ENCODE peak calls at places on chromosome 15, in six cellular contexts. X is KBM-7; D is stimulated activated CD8-positive, alpha-beta memory T cell treated with anti-CD3 and anti-CD28 coated beads, Interleukin-4, amount 100 ng/mL, for 4 hours; Z is CD4-positive, CD25-positive, alpha-beta regulatory T cell; A is non-pigmented ciliary epithelial cell; P is activated naive CD4-positive, alpha-beta T cell treated with anti-CD3 and anti-CD28 coated beads, Interleukin-2, amount 50 U/mL, for 16 hours. G is an unnamed sample.

GRCh38 chr15:27410986-27411385 is 440.0 kb downstream of the GABRG3 start:
- DNase-seq in X (no peak), D (no peak), Z (no peak), A (no peak), P (no peak), G (peak; percentile 67)

GRCh38 chr15:59353994-59354951 is 18.4 kb downstream of the MYO1E start:
- DNase-seq in X (no peak), D (no peak), Z (no peak), A (no peak), P (no peak), G (no peak)

GRCh38 chr15:63880744-63881143 is 47.0 kb upstream of the HERC1 start:
- DNase-seq in X (no peak), D (no peak), Z (no peak), A (no peak), P (no peak), G (peak; percentile 24)

GRCh38 chr15:58070801-58071418 is 5.4 kb upstream of the ALDH1A2 start:
- DNase-seq in X (peak; percentile 68), D (no peak), Z (no peak), A (no peak), P (peak; percentile 31), G (peak; percentile 22)

GRCh38 chr15:76529911-76530310 is 193.3 kb downstream of the ISL2 start:
- DNase-seq in X (no peak), D (no peak), Z (no peak), A (peak; percentile 15), P (no peak), G (no peak)

GRCh38 chr15:99507732-99508571 is 57.8 kb upstream of the MEF2A start:
- DNase-seq in X (peak; percentile 75), D (no peak), Z (no peak), A (no peak), P (no peak), G (no peak)

GRCh38 chr15:61621146-61621545 is 392.0 kb upstream of the RORA start:
- DNase-seq in X (peak; percentile 36), D (no peak), Z (no peak), A (no peak), P (no peak), G (no peak)

GRCh38 chr15:89322822-89323221 is 11.8 kb downstream of the POLG start:
- DNase-seq in X (no peak), D (no peak), Z (no peak), A (no peak), P (no peak), G (no peak)

GRCh38 chr15:85417276-85417675 is 36.9 kb downstream of the AKAP13 start:
- DNase-seq in X (no peak), D (no peak), Z (no peak), A (no peak), P (no peak), G (no peak)

GRCh38 chr15:42404461-42405235 is 45.3 kb downstream of the CAPN3 start:
- DNase-seq in X (no peak), D (no peak), Z (no peak), A (no peak), P (no peak), G (no peak)

GRCh38 chr15:90481023-90481422 is 48.7 kb upstream of the CRTC3 start:
- DNase-seq in X (peak; percentile 91), D (no peak), Z (no peak), A (no peak), P (no peak), G (no peak)

GRCh38 chr15:58988011-58988785 is 735 bp downstream of the RNF111 start:
- DNase-seq in X (peak; percentile 87), D (peak; percentile 35), Z (peak; percentile 43), A (no peak), P (peak; percentile 56), G (peak; percentile 40)

GRCh38 chr15:70504305-70504951 is 258.9 kb downstream of the UACA start:
- DNase-seq in X (peak; percentile 90), D (no peak), Z (no peak), A (no peak), P (no peak), G (peak; percentile 82)

GRCh38 chr15:76963596-76963995 is 31.3 kb upstream of the PSTPIP1 start:
- DNase-seq in X (no peak), D (no peak), Z (no peak), A (no peak), P (no peak), G (no peak)

GRCh38 chr15:42152196-42152920 is 4.1 kb downstream of the PLA2G4F start:
- DNase-seq in X (peak; percentile 35), D (no peak), Z (no peak), A (no peak), P (no peak), G (no peak)

GRCh38 chr15:31292391-31293020 is 34.1 kb upstream of the KLF13 start:
- DNase-seq in X (no peak), D (no peak), Z (no peak), A (no peak), P (no peak), G (no peak)

GRCh38 chr15:30962079-30962478 is 29.3 kb downstream of the MTMR10 start:
- DNase-seq in X (peak; percentile 32), D (no peak), Z (no peak), A (no peak), P (no peak), G (no peak)

GRCh38 chr15:41827880-41828746 is at the start of gene JMJD7:
- DNase-seq in X (peak; percentile 69), D (peak; percentile 92), Z (peak; percentile 91), A (peak; percentile 34), P (peak; percentile 96), G (peak; percentile 62)

GRCh38 chr15:90191795-90192494 is 9.2 kb upstream of the SEMA4B start:
- DNase-seq in X (peak; percentile 19), D (no peak), Z (peak; percentile 32), A (no peak), P (peak; percentile 36), G (peak; percentile 63)

GRCh38 chr15:68553994-68554715 is 24.6 kb upstream of the CORO2B start:
- DNase-seq in X (peak; percentile 87), D (no peak), Z (peak; percentile 31), A (no peak), P (peak; percentile 60), G (peak; percentile 28)

GRCh38 chr15:65518633-65519285 is 1.3 kb upstream of the DPP8 start:
- DNase-seq in X (no peak), D (no peak), Z (no peak), A (no peak), P (no peak), G (no peak)

GRCh38 chr15:41417418-41417811 is 520 bp downstream of the RTF1 start:
- DNase-seq in X (no peak), D (no peak), Z (no peak), A (no peak), P (no peak), G (no peak)

GRCh38 chr15:51046799-51047449 is 47.8 kb downstream of the TNFAIP8L3 start:
- DNase-seq in X (no peak), D (no peak), Z (no peak), A (no peak), P (no peak), G (no peak)

GRCh38 chr15:42409011-42409410 is 49.7 kb downstream of the CAPN3 start:
- DNase-seq in X (no peak), D (no peak), Z (no peak), A (no peak), P (no peak), G (no peak)

GRCh38 chr15:52801748-52802085 is 11.6 kb upstream of the ONECUT1 start:
- DNase-seq in X (no peak), D (no peak), Z (no peak), A (no peak), P (no peak), G (no peak)

GRCh38 chr15:65287515-65287845 is 797 bp upstream of the PARP16 start:
- DNase-seq in X (no peak), D (no peak), Z (no peak), A (no peak), P (no peak), G (no peak)

GRCh38 chr15:25246641-25247417 is 192.0 kb downstream of the UBE3A start:
- DNase-seq in X (no peak), D (no peak), Z (no peak), A (no peak), P (peak; percentile 5), G (no peak)

GRCh38 chr15:39720721-39721611 is 61.7 kb downstream of the FSIP1 start:
- DNase-seq in X (peak; percentile 8), D (no peak), Z (no peak), A (peak; percentile 46), P (no peak), G (peak; percentile 45)

GRCh38 chr15:64010719-64011118 is 35.6 kb downstream of the DAPK2 start:
- DNase-seq in X (peak; percentile 89), D (peak; percentile 78), Z (peak; percentile 80), A (peak; percentile 84), P (peak; percentile 67), G (peak; percentile 94)

GRCh38 chr15:23539892-23540291 is 25.6 kb upstream of the MKRN3 start:
- DNase-seq in X (no peak), D (no peak), Z (no peak), A (no peak), P (no peak), G (no peak)

GRCh38 chr15:39133201-39133600 is 447.7 kb upstream of the THBS1 start:
- DNase-seq in X (no peak), D (no peak), Z (no peak), A (peak; percentile 60), P (no peak), G (peak; percentile 96)

GRCh38 chr15:71089801-71090200 is 25.5 kb upstream of the THSD4 start:
- DNase-seq in X (no peak), D (no peak), Z (no peak), A (no peak), P (no peak), G (no peak)

GRCh38 chr15:26038693-26039092 is 175.6 kb upstream of the ATP10A start:
- DNase-seq in X (no peak), D (no peak), Z (no peak), A (no peak), P (no peak), G (no peak)

GRCh38 chr15:75739791-75740190 is 27.1 kb upstream of the CSPG4 start:
- DNase-seq in X (no peak), D (no peak), Z (no peak), A (no peak), P (no peak), G (no peak)

GRCh38 chr15:92365816-92366215 is 27.9 kb upstream of the ST8SIA2 start:
- DNase-seq in X (no peak), D (no peak), Z (no peak), A (no peak), P (no peak), G (no peak)

GRCh38 chr15:96123028-96123400 is 207.5 kb upstream of the NR2F2 start:
- DNase-seq in X (no peak), D (no peak), Z (no peak), A (no peak), P (no peak), G (no peak)

G was measured in RCC 7860.